ENCODE peak calls at places on chromosomes 5 and 9, in four cellular contexts. C is AG08396, R is hepatocyte, E is NCI-H1417. Y is an unnamed sample.

GRCh38 chr5:113293068-113293571 is 141.7 kb downstream of the TSSK1B start:
- DNase-seq in C (no peak), R (no peak), E (no peak), Y (no peak)

GRCh38 chr5:143896981-143897380 is 85.0 kb downstream of the HMHB1 start:
- DNase-seq in C (peak), R (peak), E (no peak), Y (no peak)

GRCh38 chr5:79697222-79698164 is 7.9 kb downstream of the CMYA5 start:
- DNase-seq in E (no peak), R (peak), C (no peak), Y (no peak)

GRCh38 chr5:54547711-54548250 is 30.2 kb downstream of the SNX18 start:
- DNase-seq in C (peak), E (no peak), R (peak), Y (peak)

GRCh38 chr9:121640076-121640475 is 11.4 kb upstream of the DAB2IP start:
- DNase-seq in E (no peak), R (peak), C (peak), Y (no peak)

GRCh38 chr5:180047667-180048066 is 23.9 kb downstream of the RNF130 start:
- DNase-seq in C (no peak), R (no peak), E (no peak), Y (no peak)

GRCh38 chr9:38232895-38233294 is 159.6 kb upstream of the ALDH1B1 start:
- DNase-seq in E (no peak), R (no peak), C (no peak), Y (no peak)

GRCh38 chr5:1382248-1382700 is 37.4 kb upstream of the CLPTM1L start:
- DNase-seq in C (no peak), E (no peak), R (no peak), Y (no peak)

GRCh38 chr5:31194458-31194808 is 947 bp downstream of the CDH6 start:
- DNase-seq in E (no peak), C (peak), R (no peak), Y (no peak)

GRCh38 chr9:101705135-101705661 is 33.2 kb downstream of the GRIN3A start:
- DNase-seq in C (no peak), E (no peak), R (peak), Y (no peak)

GRCh38 chr9:108784998-108785397 is 70.8 kb downstream of the ACTL7B start:
- DNase-seq in C (no peak), R (no peak), E (no peak), Y (no peak)

GRCh38 chr5:96373006-96373405 is 60.0 kb downstream of the PCSK1 start:
- DNase-seq in R (no peak), E (no peak), C (no peak), Y (no peak)

GRCh38 chr5:79093762-79094161 is 17.8 kb upstream of the BHMT start:
- DNase-seq in R (peak), E (no peak), C (no peak), Y (no peak)

GRCh38 chr5:180869587-180869986 is 8.5 kb upstream of the ZFP62 start:
- DNase-seq in R (no peak), C (no peak), E (no peak), Y (no peak)

GRCh38 chr9:132167192-132167591 is 5.3 kb downstream of the NTNG2 start:
- DNase-seq in E (peak), R (no peak), C (no peak), Y (no peak)

GRCh38 chr5:72550595-72550994 is 43.4 kb upstream of the ZNF366 start:
- DNase-seq in R (no peak), C (no peak), E (no peak), Y (no peak)

GRCh38 chr9:109171926-109172325 is 4.9 kb upstream of the FRRS1L start:
- DNase-seq in C (no peak), R (no peak), E (no peak), Y (no peak)

GRCh38 chr5:95619518-95620029 is 313 bp upstream of the GPR150 start:
- DNase-seq in R (no peak), C (no peak), E (no peak), Y (no peak)

Y was measured in epithelial cell of proximal tubule.